ENCODE peak calls at places on chromosomes 1 and 21, in eight cellular contexts. H, K, J, R, S, Q, F and I are unnamed samples.

GRCh38 chr1:226973371-226973897 is 33.3 kb downstream of the COQ8A start:
- DNase-seq in H (peak), K (no peak), J (no peak), R (peak), S (no peak), Q (peak), F (no peak), I (peak)

GRCh38 chr1:31661856-31662255 is 17.2 kb upstream of the PEF1 start:
- DNase-seq in H (no peak), K (no peak), J (no peak), R (no peak), S (no peak), Q (no peak), F (no peak), I (no peak)

GRCh38 chr21:41851090-41851790 is 27.9 kb downstream of the PRDM15 start:
- DNase-seq in H (no peak), K (no peak), J (no peak), R (no peak), S (no peak), Q (no peak), F (no peak), I (no peak)

GRCh38 chr21:36347962-36348328 is 27.9 kb downstream of the MORC3 start:
- DNase-seq in H (no peak), K (no peak), J (no peak), R (no peak), S (no peak), Q (no peak), F (peak), I (no peak)

GRCh38 chr1:26747048-26747447 is 40.7 kb upstream of the PIGV start:
- DNase-seq in H (no peak), K (no peak), J (no peak), R (no peak), S (no peak), Q (no peak), F (no peak), I (no peak)

GRCh38 chr1:201054030-201054635 is 30.6 kb upstream of the KIF21B start:
- DNase-seq in H (no peak), K (no peak), J (no peak), R (no peak), S (no peak), Q (no peak), F (no peak), I (no peak)

GRCh38 chr1:46197551-46198025 is 646 bp downstream of the POMGNT1 start:
- DNase-seq in H (no peak), K (no peak), J (no peak), R (no peak), S (no peak), Q (no peak), F (no peak), I (no peak)

GRCh38 chr21:37835512-37835911 is 80.7 kb downstream of the KCNJ6 start:
- DNase-seq in H (no peak), K (no peak), J (no peak), R (no peak), S (no peak), Q (no peak), F (no peak), I (no peak)

GRCh38 chr1:206506803-206507394 is 432 bp upstream of the RASSF5 start:
- DNase-seq in H (no peak), K (no peak), J (no peak), R (peak), S (no peak), Q (no peak), F (no peak), I (peak)

GRCh38 chr1:147598631-147599361 is 57.5 kb downstream of the BCL9 start:
- DNase-seq in H (peak), K (no peak), J (peak), R (no peak), S (no peak), Q (peak), F (no peak), I (peak)

GRCh38 chr1:30109853-30110252 is 613.5 kb downstream of the MATN1 start:
- DNase-seq in H (no peak), K (no peak), J (no peak), R (peak), S (no peak), Q (no peak), F (no peak), I (no peak)

GRCh38 chr1:116874622-116875277 is 35.0 kb upstream of the PTGFRN start:
- DNase-seq in H (no peak), K (no peak), J (no peak), R (no peak), S (no peak), Q (no peak), F (no peak), I (no peak)

GRCh38 chr1:172626845-172627244 is 32.1 kb upstream of the FASLG start:
- DNase-seq in H (no peak), K (no peak), J (no peak), R (no peak), S (no peak), Q (no peak), F (no peak), I (no peak)

GRCh38 chr1:225642177-225642576 is 10.7 kb downstream of the ENAH start:
- DNase-seq in H (no peak), K (no peak), J (no peak), R (no peak), S (no peak), Q (no peak), F (no peak), I (no peak)

GRCh38 chr1:209375681-209376360 is 207.7 kb upstream of the CAMK1G start:
- DNase-seq in H (no peak), K (no peak), J (no peak), R (no peak), S (no peak), Q (no peak), F (peak), I (no peak)

GRCh38 chr1:9111957-9112356 is 16.9 kb downstream of the GPR157 start:
- DNase-seq in H (no peak), K (no peak), J (no peak), R (no peak), S (no peak), Q (no peak), F (peak), I (no peak)

GRCh38 chr1:29984107-29984506 is 739.3 kb downstream of the MATN1 start:
- DNase-seq in H (no peak), K (no peak), J (no peak), R (no peak), S (no peak), Q (no peak), F (no peak), I (no peak)

GRCh38 chr1:22111620-22112019 is 31.3 kb downstream of the WNT4 start:
- DNase-seq in H (no peak), K (no peak), J (no peak), R (no peak), S (no peak), Q (no peak), F (no peak), I (no peak)

GRCh38 chr1:32448773-32449456 is 16.0 kb upstream of the ZBTB8B start:
- DNase-seq in H (no peak), K (no peak), J (no peak), R (no peak), S (no peak), Q (no peak), F (no peak), I (peak)

GRCh38 chr1:209787551-209787950 is 3.2 kb upstream of the C1orf74 start:
- DNase-seq in H (no peak), K (no peak), J (no peak), R (peak), S (no peak), Q (no peak), F (no peak), I (no peak)

GRCh38 chr1:219347843-219348475 is 174.3 kb downstream of the LYPLAL1 start:
- DNase-seq in H (peak), K (no peak), J (no peak), R (peak), S (peak), Q (no peak), F (no peak), I (peak)

GRCh38 chr1:56389813-56390539 is 189.4 kb downstream of the PLPP3 start:
- DNase-seq in H (no peak), K (no peak), J (peak), R (no peak), S (no peak), Q (no peak), F (peak), I (no peak)

GRCh38 chr1:17922833-17923232 is 167.7 kb downstream of the ACTL8 start:
- DNase-seq in H (no peak), K (no peak), J (peak), R (no peak), S (no peak), Q (no peak), F (no peak), I (peak)

GRCh38 chr1:111203681-111204210 is 3.3 kb upstream of the DENND2D start:
- DNase-seq in H (peak), K (peak), J (no peak), R (peak), S (peak), Q (no peak), F (peak), I (peak)

GRCh38 chr1:113980120-113980519 is 846 bp downstream of the OLFML3 start:
- DNase-seq in H (peak), K (no peak), J (no peak), R (peak), S (peak), Q (peak), F (no peak), I (peak)

GRCh38 chr1:236143104-236143948 is 987 bp downstream of the GPR137B start:
- DNase-seq in H (no peak), K (no peak), J (no peak), R (no peak), S (no peak), Q (no peak), F (peak), I (no peak)

GRCh38 chr1:240385985-240386978 is 225.7 kb downstream of the GREM2 start:
- DNase-seq in H (no peak), K (no peak), J (no peak), R (no peak), S (no peak), Q (no peak), F (peak), I (no peak)

GRCh38 chr1:75470448-75470847 is 140.5 kb downstream of the SLC44A5 start:
- DNase-seq in H (no peak), K (no peak), J (no peak), R (no peak), S (no peak), Q (no peak), F (no peak), I (no peak)

GRCh38 chr1:17744666-17745563 is 10.2 kb upstream of the ACTL8 start:
- DNase-seq in H (peak), K (no peak), J (no peak), R (no peak), S (no peak), Q (peak), F (no peak), I (no peak)

GRCh38 chr1:11804666-11805453 is 904 bp downstream of the MTHFR start:
- DNase-seq in H (no peak), K (no peak), J (no peak), R (peak), S (no peak), Q (no peak), F (peak), I (peak)

GRCh38 chr1:61139324-61140055 is 57.1 kb downstream of the NFIA start:
- DNase-seq in H (no peak), K (no peak), J (no peak), R (no peak), S (no peak), Q (no peak), F (peak), I (peak)

GRCh38 chr1:164440222-164440621 is 118.8 kb upstream of the PBX1 start:
- DNase-seq in H (no peak), K (no peak), J (no peak), R (no peak), S (no peak), Q (no peak), F (no peak), I (peak)

GRCh38 chr1:22143065-22143514 is at the start of gene WNT4:
- DNase-seq in H (no peak), K (no peak), J (no peak), R (peak), S (no peak), Q (no peak), F (no peak), I (no peak)

GRCh38 chr1:162868972-162869371 is 8.0 kb upstream of the CCDC190 start:
- DNase-seq in H (no peak), K (no peak), J (no peak), R (no peak), S (no peak), Q (no peak), F (no peak), I (no peak)

GRCh38 chr1:96973605-96974004 is 252.0 kb downstream of the PTBP2 start:
- DNase-seq in H (no peak), K (no peak), J (no peak), R (no peak), S (no peak), Q (no peak), F (peak), I (no peak)

GRCh38 chr1:168917309-168917708 is 188.3 kb upstream of the DPT start:
- DNase-seq in H (no peak), K (no peak), J (no peak), R (no peak), S (no peak), Q (no peak), F (no peak), I (no peak)

GRCh38 chr1:230868736-230869385 is 540 bp upstream of the C1orf198 start:
- DNase-seq in H (peak), K (no peak), J (peak), R (peak), S (no peak), Q (no peak), F (peak), I (peak)

GRCh38 chr1:113133759-113134158 is 60.8 kb downstream of the LRIG2 start:
- DNase-seq in H (no peak), K (no peak), J (no peak), R (no peak), S (no peak), Q (no peak), F (no peak), I (no peak)

GRCh38 chr1:10252508-10252907 is 42.1 kb downstream of the KIF1B start:
- DNase-seq in H (no peak), K (no peak), J (no peak), R (no peak), S (no peak), Q (no peak), F (peak), I (no peak)
- H3K27ac ChIP-seq in H (no peak), K (no peak), J (no peak), R (no peak), S (no peak), Q (no peak), F (peak), I (no peak)

GRCh38 chr1:207971511-207972224 is 60.7 kb upstream of the CD34 start:
- DNase-seq in H (no peak), K (no peak), J (no peak), R (no peak), S (no peak), Q (no peak), F (no peak), I (no peak)

GRCh38 chr1:207968521-207968944 is 57.6 kb upstream of the CD34 start:
- DNase-seq in H (no peak), K (no peak), J (no peak), R (no peak), S (no peak), Q (no peak), F (no peak), I (no peak)

GRCh38 chr1:207967703-207968102 is 56.8 kb upstream of the CD34 start:
- DNase-seq in H (no peak), K (no peak), J (no peak), R (no peak), S (no peak), Q (no peak), F (no peak), I (no peak)

GRCh38 chr1:207970329-207971038 is 59.6 kb upstream of the CD34 start:
- DNase-seq in H (no peak), K (no peak), J (no peak), R (no peak), S (no peak), Q (no peak), F (no peak), I (no peak)

GRCh38 chr1:207969528-207969927 is 58.6 kb upstream of the CD34 start:
- DNase-seq in H (no peak), K (no peak), J (no peak), R (no peak), S (no peak), Q (no peak), F (no peak), I (no peak)
- H3K27ac ChIP-seq in H (no peak), K (no peak), J (no peak), R (no peak), S (no peak), Q (no peak), F (no peak), I (no peak)

DNA sequence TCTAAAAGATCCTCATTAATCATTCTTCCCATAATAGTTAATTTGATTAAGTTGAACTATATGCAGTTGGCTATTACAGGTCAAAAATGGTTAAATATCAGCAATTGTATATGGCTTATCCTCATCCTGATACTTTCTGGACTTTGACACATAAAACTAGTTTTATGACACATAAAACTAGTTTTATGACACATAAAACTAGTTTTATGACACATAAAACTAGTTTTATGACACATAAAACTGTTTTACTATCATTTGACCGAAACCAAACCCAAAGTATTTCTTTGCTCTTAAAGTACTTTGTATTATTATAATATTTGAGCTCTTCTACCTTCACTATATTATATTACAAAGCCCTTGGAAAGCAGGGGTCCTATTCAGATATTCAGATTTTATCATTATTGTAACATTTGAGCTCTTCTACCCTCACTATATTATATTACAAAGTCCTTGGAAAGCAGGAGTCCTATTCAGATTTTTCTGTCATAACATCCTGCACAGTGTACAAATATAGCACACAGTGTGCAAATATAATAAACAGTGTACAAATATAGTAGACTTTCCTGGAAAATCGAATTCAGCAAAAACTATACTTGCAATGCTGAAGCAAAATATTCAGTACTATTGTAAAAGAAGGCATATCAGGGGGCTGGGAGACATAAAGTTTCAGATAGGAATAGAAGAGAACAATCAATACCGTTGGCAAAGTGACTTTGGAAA is 53.0 kb downstream of the NVL start:
- DNase-seq in H (no peak), K (no peak), J (no peak), R (no peak), S (no peak), Q (no peak), F (no peak), I (no peak)
- H3K27ac ChIP-seq in H (no peak), K (no peak), J (no peak), R (no peak), S (no peak), Q (no peak), F (no peak), I (no peak)

GRCh38 chr1:51581286-51581685 is 35.6 kb upstream of the OSBPL9 start:
- DNase-seq in H (no peak), K (no peak), J (no peak), R (no peak), S (no peak), Q (no peak), F (no peak), I (no peak)

GRCh38 chr1:51583532-51583931 is 33.4 kb upstream of the OSBPL9 start:
- DNase-seq in H (peak), K (no peak), J (no peak), R (peak), S (peak), Q (peak), F (no peak), I (peak)

GRCh38 chr1:51578383-51579109 is 38.3 kb upstream of the OSBPL9 start:
- DNase-seq in H (no peak), K (no peak), J (no peak), R (no peak), S (no peak), Q (no peak), F (no peak), I (no peak)

DNA sequence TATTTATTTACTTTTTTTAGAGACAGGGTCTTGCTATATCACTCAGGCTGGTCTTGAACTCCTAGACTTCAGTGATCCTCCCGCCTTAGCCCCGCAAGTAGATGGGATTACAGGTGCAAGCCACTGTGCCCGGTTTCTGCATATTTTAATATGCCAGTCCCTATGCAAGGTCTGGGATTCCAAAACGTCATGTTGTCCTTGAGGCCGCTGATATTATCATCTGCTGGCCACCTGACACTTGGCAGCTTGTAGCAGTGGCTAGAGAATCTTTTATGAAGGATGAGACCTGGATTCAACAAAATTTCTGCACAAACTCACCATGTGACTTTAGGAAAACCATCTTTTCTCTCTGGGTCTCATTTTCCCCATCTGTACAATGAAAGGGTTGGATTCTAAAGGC is 32.9 kb upstream of the OSBPL9 start:
- DNase-seq in H (no peak), K (no peak), J (no peak), R (no peak), S (no peak), Q (no peak), F (no peak), I (no peak)
- H3K27ac ChIP-seq in H (peak), K (no peak), J (no peak), R (no peak), S (peak), Q (peak), F (no peak), I (no peak)

DNA sequence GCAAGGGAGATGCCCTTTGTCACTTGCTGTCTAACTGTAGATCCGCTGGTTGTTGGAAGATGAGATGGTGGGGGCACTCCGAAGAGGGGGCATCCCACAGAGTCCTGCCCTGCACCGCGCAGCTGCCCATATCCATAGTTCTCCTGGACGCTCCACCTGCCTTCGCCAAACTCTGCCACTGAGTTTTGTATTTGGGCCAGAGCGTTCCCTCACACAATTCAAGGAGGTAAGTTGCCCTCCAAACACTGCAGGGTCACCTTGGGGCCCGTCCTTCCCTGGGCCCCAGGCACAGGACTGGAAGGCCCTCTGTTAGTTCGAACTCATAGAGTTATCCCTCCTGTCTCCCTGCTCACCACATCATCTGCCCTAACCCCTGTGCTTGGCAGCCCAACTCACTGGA is 22.1 kb downstream of the HYI start:
- DNase-seq in H (no peak), K (no peak), J (no peak), R (no peak), S (no peak), Q (no peak), F (no peak), I (no peak)
- H3K27ac ChIP-seq in H (no peak), K (no peak), J (no peak), R (no peak), S (no peak), Q (no peak), F (no peak), I (no peak)

DNA sequence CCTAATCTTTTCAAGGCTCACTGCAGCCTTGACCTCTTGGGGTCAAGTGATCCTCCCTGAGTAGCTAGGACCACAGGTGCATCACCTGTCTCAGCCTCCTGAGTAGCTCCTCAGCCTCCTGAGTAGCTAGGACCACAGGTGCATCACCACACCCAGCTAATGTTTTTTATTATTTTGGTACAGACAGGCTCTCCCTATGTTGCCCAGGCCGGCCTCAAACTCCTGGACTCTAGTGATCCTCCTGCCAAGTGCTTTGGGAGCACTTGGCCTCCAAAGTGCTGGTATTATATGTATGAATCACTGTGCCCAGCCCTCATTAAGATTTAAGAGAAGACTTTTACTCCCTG is 58.5 kb upstream of the S1PR1 start:
- DNase-seq in H (no peak), K (no peak), J (no peak), R (no peak), S (no peak), Q (no peak), F (no peak), I (no peak)
- H3K27ac ChIP-seq in H (no peak), K (peak), J (no peak), R (no peak), S (no peak), Q (no peak), F (no peak), I (no peak)